ENCODE peak calls at places on chromosomes 12 and 14, in eight cellular contexts. One of them, this sample, is unnamed.

GRCh38 chr12:24280085-24280842 is 330.8 kb upstream of the SOX5 start:
- DNase-seq in anterior cingulate cortex: no peak
- DNase-seq in Caki2: no peak
- DNase-seq in C1 segment of cervical spinal cord: no peak
- DNase-seq in T-cell: no peak
- DNase-seq in fibroblast of lung: peak; percentile 12
- DNase-seq in glomerular endothelial cell: no peak
- DNase-seq in NCI-H524 treated with DMSO at 0.1 percent for 48 hours: no peak
- DNase-seq in this sample: no peak

GRCh38 chr12:66548338-66549049 is 130.4 kb downstream of the GRIP1 start:
- DNase-seq in anterior cingulate cortex: no peak
- DNase-seq in Caki2: no peak
- DNase-seq in C1 segment of cervical spinal cord: no peak
- DNase-seq in T-cell: no peak
- DNase-seq in fibroblast of lung: no peak
- DNase-seq in glomerular endothelial cell: no peak
- DNase-seq in NCI-H524 treated with DMSO at 0.1 percent for 48 hours: no peak
- DNase-seq in this sample: no peak

GRCh38 chr14:43116341-43116740 is 1390.7 kb downstream of the FSCB start:
- DNase-seq in anterior cingulate cortex: no peak
- DNase-seq in Caki2: peak; percentile 72
- DNase-seq in C1 segment of cervical spinal cord: no peak
- DNase-seq in T-cell: no peak
- DNase-seq in fibroblast of lung: no peak
- DNase-seq in glomerular endothelial cell: no peak
- DNase-seq in NCI-H524 treated with DMSO at 0.1 percent for 48 hours: no peak
- DNase-seq in this sample: peak; percentile 26

GRCh38 chr12:28130625-28131598 is 59.3 kb upstream of the CCDC91 start:
- DNase-seq in anterior cingulate cortex: no peak
- DNase-seq in Caki2: peak; percentile 23
- DNase-seq in C1 segment of cervical spinal cord: no peak
- DNase-seq in T-cell: no peak
- DNase-seq in fibroblast of lung: peak; percentile 100
- DNase-seq in glomerular endothelial cell: peak; percentile 97
- DNase-seq in NCI-H524 treated with DMSO at 0.1 percent for 48 hours: no peak
- DNase-seq in this sample: no peak

GRCh38 chr12:110917961-110918360 is 2.4 kb downstream of the MYL2 start:
- DNase-seq in anterior cingulate cortex: no peak
- DNase-seq in Caki2: no peak
- DNase-seq in C1 segment of cervical spinal cord: no peak
- DNase-seq in T-cell: no peak
- DNase-seq in fibroblast of lung: peak; percentile 45
- DNase-seq in glomerular endothelial cell: no peak
- DNase-seq in NCI-H524 treated with DMSO at 0.1 percent for 48 hours: no peak
- DNase-seq in this sample: no peak

GRCh38 chr14:96264200-96264553 is 8.2 kb downstream of the BDKRB1 start:
- DNase-seq in anterior cingulate cortex: no peak
- DNase-seq in Caki2: no peak
- DNase-seq in C1 segment of cervical spinal cord: no peak
- DNase-seq in T-cell: no peak
- DNase-seq in fibroblast of lung: no peak
- DNase-seq in glomerular endothelial cell: no peak
- DNase-seq in NCI-H524 treated with DMSO at 0.1 percent for 48 hours: no peak
- DNase-seq in this sample: no peak

GRCh38 chr12:70507442-70507841 is 129.8 kb downstream of the PTPRB start:
- DNase-seq in anterior cingulate cortex: no peak
- DNase-seq in Caki2: peak; percentile 50
- DNase-seq in C1 segment of cervical spinal cord: no peak
- DNase-seq in T-cell: no peak
- DNase-seq in fibroblast of lung: peak; percentile 72
- DNase-seq in glomerular endothelial cell: peak; percentile 65
- DNase-seq in NCI-H524 treated with DMSO at 0.1 percent for 48 hours: no peak
- DNase-seq in this sample: no peak

GRCh38 chr14:54774824-54775223 is 127.8 kb downstream of the GCH1 start:
- DNase-seq in anterior cingulate cortex: no peak
- DNase-seq in Caki2: no peak
- DNase-seq in C1 segment of cervical spinal cord: no peak
- DNase-seq in T-cell: no peak
- DNase-seq in fibroblast of lung: no peak
- DNase-seq in glomerular endothelial cell: no peak
- DNase-seq in NCI-H524 treated with DMSO at 0.1 percent for 48 hours: no peak
- DNase-seq in this sample: no peak

GRCh38 chr14:63394856-63395255 is 76.1 kb upstream of the GPHB5 start:
- DNase-seq in anterior cingulate cortex: no peak
- DNase-seq in Caki2: no peak
- DNase-seq in C1 segment of cervical spinal cord: no peak
- DNase-seq in T-cell: no peak
- DNase-seq in fibroblast of lung: peak; percentile 29
- DNase-seq in glomerular endothelial cell: no peak
- DNase-seq in NCI-H524 treated with DMSO at 0.1 percent for 48 hours: no peak
- DNase-seq in this sample: no peak

GRCh38 chr12:66915312-66915904 is 236.5 kb upstream of the GRIP1 start:
- DNase-seq in anterior cingulate cortex: no peak
- DNase-seq in Caki2: no peak
- DNase-seq in C1 segment of cervical spinal cord: no peak
- DNase-seq in T-cell: no peak
- DNase-seq in fibroblast of lung: no peak
- DNase-seq in glomerular endothelial cell: no peak
- DNase-seq in NCI-H524 treated with DMSO at 0.1 percent for 48 hours: no peak
- DNase-seq in this sample: no peak

GRCh38 chr14:98955036-98955740 is 316.8 kb downstream of the BCL11B start:
- DNase-seq in anterior cingulate cortex: no peak
- DNase-seq in Caki2: no peak
- DNase-seq in C1 segment of cervical spinal cord: no peak
- DNase-seq in T-cell: no peak
- DNase-seq in fibroblast of lung: no peak
- DNase-seq in glomerular endothelial cell: no peak
- DNase-seq in NCI-H524 treated with DMSO at 0.1 percent for 48 hours: no peak
- DNase-seq in this sample: no peak

GRCh38 chr12:76964784-76965571 is 86.2 kb upstream of the CSRP2 start:
- DNase-seq in anterior cingulate cortex: no peak
- DNase-seq in Caki2: no peak
- DNase-seq in C1 segment of cervical spinal cord: no peak
- DNase-seq in T-cell: no peak
- DNase-seq in fibroblast of lung: no peak
- DNase-seq in glomerular endothelial cell: no peak
- DNase-seq in NCI-H524 treated with DMSO at 0.1 percent for 48 hours: no peak
- DNase-seq in this sample: no peak

GRCh38 chr14:104614126-104614812 is 9.7 kb upstream of the TMEM179 start:
- DNase-seq in anterior cingulate cortex: no peak
- DNase-seq in Caki2: no peak
- DNase-seq in C1 segment of cervical spinal cord: no peak
- DNase-seq in T-cell: no peak
- DNase-seq in fibroblast of lung: no peak
- DNase-seq in glomerular endothelial cell: no peak
- DNase-seq in NCI-H524 treated with DMSO at 0.1 percent for 48 hours: no peak
- DNase-seq in this sample: no peak

GRCh38 chr12:122834921-122835692 is at the start of gene HIP1R:
- DNase-seq in anterior cingulate cortex: peak; percentile 46
- DNase-seq in Caki2: peak; percentile 46
- DNase-seq in C1 segment of cervical spinal cord: peak; percentile 50
- DNase-seq in T-cell: peak; percentile 22
- DNase-seq in fibroblast of lung: no peak
- DNase-seq in glomerular endothelial cell: no peak
- DNase-seq in NCI-H524 treated with DMSO at 0.1 percent for 48 hours: no peak
- DNase-seq in this sample: no peak

GRCh38 chr12:68792952-68793351 is 15.0 kb upstream of the MDM2 start:
- DNase-seq in anterior cingulate cortex: no peak
- DNase-seq in Caki2: peak; percentile 75
- DNase-seq in C1 segment of cervical spinal cord: no peak
- DNase-seq in T-cell: peak; percentile 7
- DNase-seq in fibroblast of lung: no peak
- DNase-seq in glomerular endothelial cell: no peak
- DNase-seq in NCI-H524 treated with DMSO at 0.1 percent for 48 hours: peak; percentile 21
- DNase-seq in this sample: no peak

GRCh38 chr12:12467222-12467621 is 95.4 kb downstream of the DUSP16 start:
- DNase-seq in anterior cingulate cortex: no peak
- DNase-seq in Caki2: no peak
- DNase-seq in C1 segment of cervical spinal cord: no peak
- DNase-seq in T-cell: no peak
- DNase-seq in fibroblast of lung: no peak
- DNase-seq in glomerular endothelial cell: no peak
- DNase-seq in NCI-H524 treated with DMSO at 0.1 percent for 48 hours: no peak
- DNase-seq in this sample: no peak

GRCh38 chr14:57025456-57025855 is 215.2 kb upstream of the OTX2 start:
- DNase-seq in anterior cingulate cortex: no peak
- DNase-seq in Caki2: no peak
- DNase-seq in C1 segment of cervical spinal cord: no peak
- DNase-seq in T-cell: no peak
- DNase-seq in fibroblast of lung: no peak
- DNase-seq in glomerular endothelial cell: no peak
- DNase-seq in NCI-H524 treated with DMSO at 0.1 percent for 48 hours: no peak
- DNase-seq in this sample: no peak

GRCh38 chr12:2285462-2285861 is 232.7 kb downstream of the CACNA1C start:
- DNase-seq in anterior cingulate cortex: no peak
- DNase-seq in Caki2: no peak
- DNase-seq in C1 segment of cervical spinal cord: no peak
- DNase-seq in T-cell: no peak
- DNase-seq in fibroblast of lung: no peak
- DNase-seq in glomerular endothelial cell: no peak
- DNase-seq in NCI-H524 treated with DMSO at 0.1 percent for 48 hours: no peak
- DNase-seq in this sample: no peak

GRCh38 chr12:27772328-27773049 is 7.5 kb upstream of the KLHL42 start:
- DNase-seq in anterior cingulate cortex: no peak
- DNase-seq in Caki2: no peak
- DNase-seq in C1 segment of cervical spinal cord: no peak
- DNase-seq in T-cell: no peak
- DNase-seq in fibroblast of lung: peak; percentile 17
- DNase-seq in glomerular endothelial cell: no peak
- DNase-seq in NCI-H524 treated with DMSO at 0.1 percent for 48 hours: no peak
- DNase-seq in this sample: no peak

GRCh38 chr12:958449-959123 is 9.1 kb upstream of the RAD52 start:
- DNase-seq in anterior cingulate cortex: no peak
- DNase-seq in Caki2: no peak
- DNase-seq in C1 segment of cervical spinal cord: no peak
- DNase-seq in T-cell: no peak
- DNase-seq in fibroblast of lung: peak; percentile 31
- DNase-seq in glomerular endothelial cell: peak; percentile 45
- DNase-seq in NCI-H524 treated with DMSO at 0.1 percent for 48 hours: no peak
- DNase-seq in this sample: no peak

GRCh38 chr14:90511252-90511651 is 114.4 kb downstream of the CALM1 start:
- DNase-seq in anterior cingulate cortex: no peak
- DNase-seq in Caki2: no peak
- DNase-seq in C1 segment of cervical spinal cord: no peak
- DNase-seq in T-cell: no peak
- DNase-seq in fibroblast of lung: no peak
- DNase-seq in glomerular endothelial cell: no peak
- DNase-seq in NCI-H524 treated with DMSO at 0.1 percent for 48 hours: no peak
- DNase-seq in this sample: no peak

GRCh38 chr12:62977419-62977818 is 42.5 kb upstream of the PPM1H start:
- DNase-seq in anterior cingulate cortex: no peak
- DNase-seq in Caki2: no peak
- DNase-seq in C1 segment of cervical spinal cord: no peak
- DNase-seq in T-cell: no peak
- DNase-seq in fibroblast of lung: peak; percentile 29
- DNase-seq in glomerular endothelial cell: no peak
- DNase-seq in NCI-H524 treated with DMSO at 0.1 percent for 48 hours: no peak
- DNase-seq in this sample: no peak

GRCh38 chr14:26104686-26105085 is 493.1 kb downstream of the NOVA1 start:
- DNase-seq in anterior cingulate cortex: no peak
- DNase-seq in Caki2: no peak
- DNase-seq in C1 segment of cervical spinal cord: no peak
- DNase-seq in T-cell: no peak
- DNase-seq in fibroblast of lung: no peak
- DNase-seq in glomerular endothelial cell: no peak
- DNase-seq in NCI-H524 treated with DMSO at 0.1 percent for 48 hours: no peak
- DNase-seq in this sample: no peak

GRCh38 chr12:114674201-114675047 is 9.6 kb downstream of the TBX3 start:
- DNase-seq in anterior cingulate cortex: no peak
- DNase-seq in Caki2: no peak
- DNase-seq in C1 segment of cervical spinal cord: no peak
- DNase-seq in T-cell: no peak
- DNase-seq in fibroblast of lung: no peak
- DNase-seq in glomerular endothelial cell: no peak
- DNase-seq in NCI-H524 treated with DMSO at 0.1 percent for 48 hours: no peak
- DNase-seq in this sample: no peak

GRCh38 chr14:94115068-94115591 is 4.6 kb downstream of the IFI27 start:
- DNase-seq in anterior cingulate cortex: no peak
- DNase-seq in Caki2: no peak
- DNase-seq in C1 segment of cervical spinal cord: no peak
- DNase-seq in T-cell: no peak
- DNase-seq in fibroblast of lung: no peak
- DNase-seq in glomerular endothelial cell: no peak
- DNase-seq in NCI-H524 treated with DMSO at 0.1 percent for 48 hours: peak; percentile 76
- DNase-seq in this sample: no peak

GRCh38 chr12:1531654-1532366 is 62.6 kb downstream of the FBXL14 start:
- DNase-seq in anterior cingulate cortex: no peak
- DNase-seq in Caki2: no peak
- DNase-seq in C1 segment of cervical spinal cord: no peak
- DNase-seq in T-cell: no peak
- DNase-seq in fibroblast of lung: no peak
- DNase-seq in glomerular endothelial cell: no peak
- DNase-seq in NCI-H524 treated with DMSO at 0.1 percent for 48 hours: no peak
- DNase-seq in this sample: no peak

GRCh38 chr12:109586385-109587296 is 13.0 kb downstream of the MVK start:
- DNase-seq in anterior cingulate cortex: no peak
- DNase-seq in Caki2: no peak
- DNase-seq in C1 segment of cervical spinal cord: no peak
- DNase-seq in T-cell: no peak
- DNase-seq in fibroblast of lung: no peak
- DNase-seq in glomerular endothelial cell: no peak
- DNase-seq in NCI-H524 treated with DMSO at 0.1 percent for 48 hours: no peak
- DNase-seq in this sample: no peak

GRCh38 chr14:35016568-35016967 is 29.5 kb upstream of the FAM177A1 start:
- DNase-seq in anterior cingulate cortex: no peak
- DNase-seq in Caki2: no peak
- DNase-seq in C1 segment of cervical spinal cord: no peak
- DNase-seq in T-cell: no peak
- DNase-seq in fibroblast of lung: no peak
- DNase-seq in glomerular endothelial cell: no peak
- DNase-seq in NCI-H524 treated with DMSO at 0.1 percent for 48 hours: no peak
- DNase-seq in this sample: no peak

GRCh38 chr12:90245396-90245795 is 536.8 kb upstream of the ATP2B1 start:
- DNase-seq in anterior cingulate cortex: no peak
- DNase-seq in Caki2: no peak
- DNase-seq in C1 segment of cervical spinal cord: no peak
- DNase-seq in T-cell: no peak
- DNase-seq in fibroblast of lung: no peak
- DNase-seq in glomerular endothelial cell: no peak
- DNase-seq in NCI-H524 treated with DMSO at 0.1 percent for 48 hours: no peak
- DNase-seq in this sample: no peak

GRCh38 chr14:59870277-59871165 is at the start of gene RTN1:
- DNase-seq in anterior cingulate cortex: peak; percentile 49
- DNase-seq in Caki2: peak; percentile 50
- DNase-seq in C1 segment of cervical spinal cord: peak; percentile 53
- DNase-seq in T-cell: peak; percentile 5
- DNase-seq in fibroblast of lung: peak; percentile 55
- DNase-seq in glomerular endothelial cell: no peak
- DNase-seq in NCI-H524 treated with DMSO at 0.1 percent for 48 hours: peak; percentile 63
- DNase-seq in this sample: no peak

GRCh38 chr12:132329739-132330548 is 555 bp upstream of the GALNT9 start:
- DNase-seq in anterior cingulate cortex: no peak
- DNase-seq in Caki2: no peak
- DNase-seq in C1 segment of cervical spinal cord: no peak
- DNase-seq in T-cell: no peak
- DNase-seq in fibroblast of lung: no peak
- DNase-seq in glomerular endothelial cell: no peak
- DNase-seq in NCI-H524 treated with DMSO at 0.1 percent for 48 hours: no peak
- DNase-seq in this sample: no peak

GRCh38 chr14:104865631-104866441 is 768 bp downstream of the CEP170B start:
- DNase-seq in anterior cingulate cortex: peak; percentile 44
- DNase-seq in Caki2: peak; percentile 70
- DNase-seq in C1 segment of cervical spinal cord: no peak
- DNase-seq in T-cell: no peak
- DNase-seq in fibroblast of lung: peak; percentile 75
- DNase-seq in glomerular endothelial cell: no peak
- DNase-seq in NCI-H524 treated with DMSO at 0.1 percent for 48 hours: no peak
- DNase-seq in this sample: no peak

GRCh38 chr12:56377310-56377988 is 14.8 kb upstream of the APOF start:
- DNase-seq in anterior cingulate cortex: no peak
- DNase-seq in Caki2: peak; percentile 59
- DNase-seq in C1 segment of cervical spinal cord: no peak
- DNase-seq in T-cell: no peak
- DNase-seq in fibroblast of lung: no peak
- DNase-seq in glomerular endothelial cell: no peak
- DNase-seq in NCI-H524 treated with DMSO at 0.1 percent for 48 hours: no peak
- DNase-seq in this sample: peak; percentile 32

GRCh38 chr12:6562881-6563280 is 5.2 kb downstream of the NOP2 start:
- DNase-seq in anterior cingulate cortex: no peak
- DNase-seq in Caki2: no peak
- DNase-seq in C1 segment of cervical spinal cord: no peak
- DNase-seq in T-cell: no peak
- DNase-seq in fibroblast of lung: no peak
- DNase-seq in glomerular endothelial cell: no peak
- DNase-seq in NCI-H524 treated with DMSO at 0.1 percent for 48 hours: no peak
- DNase-seq in this sample: no peak